ENCODE peak calls at places on chromosome 1, in nine cellular contexts. X, R, W, O, Q, J, T, V and A are unnamed samples.

GRCh38 chr1:247330548-247331171 is 1.0 kb downstream of the ZNF496 start:
- DNase-seq in X (no peak), R (no peak), W (peak), O (no peak), Q (no peak), J (no peak), T (peak), V (no peak), A (no peak)

GRCh38 chr1:19990703-19991102 is 11.3 kb upstream of the PLA2G2A start:
- DNase-seq in X (no peak), R (no peak), W (no peak), O (no peak), Q (no peak), J (no peak), T (no peak), V (no peak), A (no peak)

GRCh38 chr1:227744668-227745067 is 9.4 kb downstream of the SNAP47 start:
- DNase-seq in X (no peak), R (no peak), W (no peak), O (no peak), Q (no peak), J (no peak), T (no peak), V (no peak), A (no peak)

GRCh38 chr1:33547574-33547973 is 75.1 kb downstream of the ZSCAN20 start:
- DNase-seq in X (no peak), R (no peak), W (no peak), O (peak), Q (no peak), J (no peak), T (no peak), V (no peak), A (no peak)

GRCh38 chr1:192477630-192478029 is 97.9 kb upstream of the RGS1 start:
- DNase-seq in X (no peak), R (no peak), W (peak), O (peak), Q (no peak), J (peak), T (peak), V (no peak), A (no peak)

GRCh38 chr1:9069324-9070100 is at the start of gene SLC2A5:
- DNase-seq in X (no peak), R (peak), W (no peak), O (peak), Q (no peak), J (no peak), T (no peak), V (no peak), A (no peak)

GRCh38 chr1:114342376-114342775 is 168.6 kb downstream of the TRIM33 start:
- DNase-seq in X (no peak), R (no peak), W (no peak), O (peak), Q (no peak), J (no peak), T (no peak), V (no peak), A (no peak)

GRCh38 chr1:198725090-198725489 is 86.2 kb downstream of the PTPRC start:
- DNase-seq in X (no peak), R (no peak), W (no peak), O (no peak), Q (no peak), J (no peak), T (no peak), V (no peak), A (no peak)

GRCh38 chr1:11598461-11598860 is 55.8 kb downstream of the FBXO2 start:
- DNase-seq in X (no peak), R (no peak), W (peak), O (peak), Q (no peak), J (no peak), T (no peak), V (no peak), A (no peak)

GRCh38 chr1:169999357-169999756 is 75.1 kb downstream of the KIFAP3 start:
- DNase-seq in X (no peak), R (no peak), W (peak), O (peak), Q (peak), J (peak), T (no peak), V (no peak), A (peak)

GRCh38 chr1:23598424-23598823 is 39.1 kb upstream of the ID3 start:
- DNase-seq in X (no peak), R (no peak), W (no peak), O (no peak), Q (no peak), J (no peak), T (no peak), V (no peak), A (no peak)

GRCh38 chr1:4681026-4681425 is 26.6 kb downstream of the AJAP1 start:
- DNase-seq in X (no peak), R (no peak), W (no peak), O (no peak), Q (no peak), J (no peak), T (no peak), V (no peak), A (no peak)

GRCh38 chr1:109776911-109777310 is 13.2 kb upstream of the EPS8L3 start:
- DNase-seq in X (peak), R (peak), W (peak), O (peak), Q (peak), J (peak), T (peak), V (peak), A (peak)
- TF ChIP-seq CTCF in X (peak), R (peak), W (peak), O (peak), Q (peak), J (peak), T (peak), V (peak), A (peak)

GRCh38 chr1:119674835-119675289 is 26.8 kb upstream of the ZNF697 start:
- DNase-seq in X (peak), R (no peak), W (peak), O (peak), Q (no peak), J (peak), T (no peak), V (no peak), A (peak)
- TF ChIP-seq CTCF in X (peak), R (no peak), W (peak), O (peak), Q (no peak), J (peak), T (no peak), V (no peak), A (no peak)

GRCh38 chr1:150561830-150562367 is 12.7 kb downstream of the ADAMTSL4 start:
- DNase-seq in X (peak), R (peak), W (peak), O (peak), Q (peak), J (peak), T (peak), V (peak), A (peak)
- TF ChIP-seq CTCF in X (no peak), R (no peak), W (no peak), O (no peak), Q (no peak), J (no peak), T (no peak), V (no peak), A (no peak)

GRCh38 chr1:161198877-161199431 is at the start of gene ADAMTS4:
- DNase-seq in X (no peak), R (no peak), W (no peak), O (peak), Q (peak), J (peak), T (no peak), V (peak), A (peak)

GRCh38 chr1:161200992-161201827 is 957 bp upstream of the NDUFS2 start:
- DNase-seq in X (no peak), R (no peak), W (no peak), O (no peak), Q (peak), J (peak), T (no peak), V (peak), A (peak)

GRCh38 chr1:161200421-161200991 is 1.7 kb upstream of the ADAMTS4 start:
- DNase-seq in X (no peak), R (no peak), W (no peak), O (no peak), Q (no peak), J (peak), T (no peak), V (no peak), A (no peak)

GRCh38 chr1:161199506-161200119 is 759 bp upstream of the ADAMTS4 start:
- DNase-seq in X (no peak), R (no peak), W (no peak), O (no peak), Q (no peak), J (peak), T (no peak), V (no peak), A (no peak)

DNA sequence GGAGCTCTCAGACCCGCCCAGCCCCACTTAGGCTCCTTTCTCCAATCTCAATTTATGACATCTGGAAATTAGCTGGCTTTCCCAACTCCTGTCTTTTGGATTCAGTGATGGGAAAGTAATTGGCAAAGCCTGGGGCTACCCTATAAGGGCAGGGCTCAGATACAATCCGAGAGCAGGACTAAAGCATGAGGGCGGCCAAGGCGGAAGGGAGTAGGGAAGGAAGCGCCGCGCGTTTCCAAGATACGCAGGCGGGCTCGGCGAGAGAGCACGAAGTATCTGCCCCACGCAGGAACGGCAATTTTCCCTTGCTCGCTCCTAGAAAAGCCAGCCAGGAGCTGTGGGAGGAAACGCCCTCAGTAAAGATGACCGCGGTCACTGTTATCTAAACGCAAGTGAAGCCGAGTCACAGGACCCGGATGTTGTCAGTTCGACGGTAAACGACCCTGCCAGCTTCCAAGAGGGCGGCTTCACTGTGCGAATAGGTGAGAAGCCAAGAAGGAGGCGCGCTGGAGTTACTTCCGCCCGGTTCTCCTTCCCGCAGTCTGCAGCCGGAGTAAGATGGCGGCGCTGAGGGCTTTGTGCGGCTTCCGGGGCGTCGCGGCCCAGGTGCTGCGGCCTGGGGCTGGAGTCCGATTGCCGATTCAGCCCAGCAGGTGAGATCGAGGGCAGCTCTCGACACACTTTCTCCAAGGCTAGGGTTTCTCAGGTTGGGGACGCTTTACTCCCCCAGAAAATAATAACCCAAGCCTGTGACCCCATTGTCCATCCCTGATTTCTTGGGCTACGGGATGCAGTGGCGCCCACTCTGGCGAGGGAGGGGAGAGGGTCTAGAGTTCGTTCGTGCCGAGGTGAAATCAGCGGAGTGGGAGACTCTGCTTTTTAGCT is at the start of gene NDUFS2:
- DNase-seq in X (peak), R (peak), W (peak), O (peak), Q (peak), J (peak), T (peak), V (peak), A (peak)
- TF ChIP-seq CTCF in X (peak), R (no peak), W (no peak), O (peak), Q (no peak), J (no peak), T (peak), V (no peak), A (peak)